ENCODE peak calls at places on chromosomes 11 and 22, in seven cellular contexts. One of them, this sample, is unnamed.

GRCh38 chr11:124394408-124394807 is 4.4 kb downstream of the OR8B3 start:
- DNase-seq in epithelial cell of esophagus: peak; percentile 30
- DNase-seq in skeletal muscle cell: peak; percentile 14
- DNase-seq in upper lobe of right lung: no peak
- DNase-seq in H1: no peak
- DNase-seq in brain microvascular endothelial cell: peak; percentile 58
- DNase-seq in tibial nerve: no peak
- DNase-seq in this sample: no peak

GRCh38 chr11:135033545-135033944 is 621.5 kb upstream of the B3GAT1 start:
- DNase-seq in epithelial cell of esophagus: no peak
- DNase-seq in skeletal muscle cell: no peak
- DNase-seq in upper lobe of right lung: no peak
- DNase-seq in H1: peak; percentile 54
- DNase-seq in brain microvascular endothelial cell: peak; percentile 20
- DNase-seq in tibial nerve: no peak
- DNase-seq in this sample: no peak

GRCh38 chr11:8907116-8907515 is 3.9 kb upstream of the AKIP1 start:
- DNase-seq in epithelial cell of esophagus: no peak
- DNase-seq in skeletal muscle cell: no peak
- DNase-seq in upper lobe of right lung: no peak
- DNase-seq in H1: no peak
- DNase-seq in brain microvascular endothelial cell: no peak
- DNase-seq in tibial nerve: no peak
- DNase-seq in this sample: no peak

GRCh38 chr11:59135648-59136461 is 6.8 kb upstream of the FAM111A start:
- DNase-seq in epithelial cell of esophagus: peak; percentile 77
- DNase-seq in skeletal muscle cell: peak; percentile 24
- DNase-seq in upper lobe of right lung: peak; percentile 90
- DNase-seq in H1: peak; percentile 59
- DNase-seq in brain microvascular endothelial cell: peak; percentile 71
- DNase-seq in tibial nerve: peak; percentile 86
- DNase-seq in this sample: peak; percentile 87

GRCh38 chr11:12287374-12288211 is 89.8 kb upstream of the PARVA start:
- DNase-seq in epithelial cell of esophagus: peak; percentile 93
- DNase-seq in skeletal muscle cell: peak; percentile 96
- DNase-seq in upper lobe of right lung: no peak
- DNase-seq in H1: peak; percentile 57
- DNase-seq in brain microvascular endothelial cell: peak; percentile 98
- DNase-seq in tibial nerve: peak; percentile 60
- DNase-seq in this sample: peak; percentile 23

GRCh38 chr22:37731804-37732471 is 35.1 kb downstream of the TRIOBP start:
- DNase-seq in epithelial cell of esophagus: no peak
- DNase-seq in skeletal muscle cell: no peak
- DNase-seq in upper lobe of right lung: no peak
- DNase-seq in H1: no peak
- DNase-seq in brain microvascular endothelial cell: no peak
- DNase-seq in tibial nerve: no peak
- DNase-seq in this sample: peak; percentile 80

GRCh38 chr11:26572770-26573402 is 823 bp upstream of the MUC15 start:
- DNase-seq in epithelial cell of esophagus: peak; percentile 38
- DNase-seq in skeletal muscle cell: no peak
- DNase-seq in upper lobe of right lung: no peak
- DNase-seq in H1: no peak
- DNase-seq in brain microvascular endothelial cell: no peak
- DNase-seq in tibial nerve: no peak
- DNase-seq in this sample: no peak

GRCh38 chr11:126135182-126136176 is 72.8 kb upstream of the CDON start:
- DNase-seq in epithelial cell of esophagus: no peak
- DNase-seq in skeletal muscle cell: no peak
- DNase-seq in upper lobe of right lung: no peak
- DNase-seq in H1: no peak
- DNase-seq in brain microvascular endothelial cell: no peak
- DNase-seq in tibial nerve: no peak
- DNase-seq in this sample: no peak

GRCh38 chr11:115317428-115318185 is 186.6 kb downstream of the CADM1 start:
- DNase-seq in epithelial cell of esophagus: no peak
- DNase-seq in skeletal muscle cell: no peak
- DNase-seq in upper lobe of right lung: no peak
- DNase-seq in H1: no peak
- DNase-seq in brain microvascular endothelial cell: no peak
- DNase-seq in tibial nerve: no peak
- DNase-seq in this sample: no peak

GRCh38 chr11:43278302-43278956 is 33.4 kb upstream of the API5 start:
- DNase-seq in epithelial cell of esophagus: peak; percentile 39
- DNase-seq in skeletal muscle cell: no peak
- DNase-seq in upper lobe of right lung: no peak
- DNase-seq in H1: no peak
- DNase-seq in brain microvascular endothelial cell: peak; percentile 9
- DNase-seq in tibial nerve: no peak
- DNase-seq in this sample: no peak

GRCh38 chr11:1934326-1935155 is 12.6 kb upstream of the MRPL23 start:
- DNase-seq in epithelial cell of esophagus: no peak
- DNase-seq in skeletal muscle cell: no peak
- DNase-seq in upper lobe of right lung: no peak
- DNase-seq in H1: no peak
- DNase-seq in brain microvascular endothelial cell: no peak
- DNase-seq in tibial nerve: no peak
- DNase-seq in this sample: no peak

GRCh38 chr22:29469755-29470154 is 10.3 kb upstream of the NEFH start:
- DNase-seq in epithelial cell of esophagus: peak; percentile 26
- DNase-seq in skeletal muscle cell: no peak
- DNase-seq in upper lobe of right lung: no peak
- DNase-seq in H1: no peak
- DNase-seq in brain microvascular endothelial cell: no peak
- DNase-seq in tibial nerve: no peak
- DNase-seq in this sample: no peak

GRCh38 chr11:111796696-111797095 is 30.5 kb upstream of the PPP2R1B start:
- DNase-seq in epithelial cell of esophagus: no peak
- DNase-seq in skeletal muscle cell: no peak
- DNase-seq in upper lobe of right lung: no peak
- DNase-seq in H1: no peak
- DNase-seq in brain microvascular endothelial cell: no peak
- DNase-seq in tibial nerve: no peak
- DNase-seq in this sample: peak; percentile 28

GRCh38 chr11:46222485-46223251 is 54.8 kb upstream of the CREB3L1 start:
- DNase-seq in epithelial cell of esophagus: no peak
- DNase-seq in skeletal muscle cell: no peak
- DNase-seq in upper lobe of right lung: no peak
- DNase-seq in H1: no peak
- DNase-seq in brain microvascular endothelial cell: no peak
- DNase-seq in tibial nerve: no peak
- DNase-seq in this sample: peak; percentile 59

GRCh38 chr22:39456262-39457046 is at the start of gene MGAT3:
- DNase-seq in epithelial cell of esophagus: no peak
- DNase-seq in skeletal muscle cell: no peak
- DNase-seq in upper lobe of right lung: no peak
- DNase-seq in H1: no peak
- DNase-seq in brain microvascular endothelial cell: no peak
- DNase-seq in tibial nerve: no peak
- DNase-seq in this sample: no peak

GRCh38 chr11:69425895-69426544 is 55.4 kb upstream of the LINC01488 start:
- DNase-seq in epithelial cell of esophagus: no peak
- DNase-seq in skeletal muscle cell: no peak
- DNase-seq in upper lobe of right lung: peak; percentile 30
- DNase-seq in H1: no peak
- DNase-seq in brain microvascular endothelial cell: no peak
- DNase-seq in tibial nerve: no peak
- DNase-seq in this sample: no peak

GRCh38 chr22:39940757-39941305 is 19.4 kb upstream of the TMA7B start:
- DNase-seq in epithelial cell of esophagus: peak; percentile 14
- DNase-seq in skeletal muscle cell: no peak
- DNase-seq in upper lobe of right lung: no peak
- DNase-seq in H1: no peak
- DNase-seq in brain microvascular endothelial cell: no peak
- DNase-seq in tibial nerve: no peak
- DNase-seq in this sample: no peak

GRCh38 chr11:118169300-118170140 is 6.9 kb downstream of the SCN2B start:
- DNase-seq in epithelial cell of esophagus: no peak
- DNase-seq in skeletal muscle cell: no peak
- DNase-seq in upper lobe of right lung: no peak
- DNase-seq in H1: no peak
- DNase-seq in brain microvascular endothelial cell: no peak
- DNase-seq in tibial nerve: no peak
- DNase-seq in this sample: no peak

GRCh38 chr22:44180706-44181032 is at the start of gene PARVG:
- DNase-seq in epithelial cell of esophagus: peak; percentile 36
- DNase-seq in skeletal muscle cell: no peak
- DNase-seq in upper lobe of right lung: no peak
- DNase-seq in H1: no peak
- DNase-seq in brain microvascular endothelial cell: no peak
- DNase-seq in tibial nerve: no peak
- DNase-seq in this sample: no peak

GRCh38 chr11:18466402-18466801 is 10.7 kb downstream of the LDHAL6A start:
- DNase-seq in epithelial cell of esophagus: no peak
- DNase-seq in skeletal muscle cell: no peak
- DNase-seq in upper lobe of right lung: no peak
- DNase-seq in H1: no peak
- DNase-seq in brain microvascular endothelial cell: no peak
- DNase-seq in tibial nerve: no peak
- DNase-seq in this sample: no peak

GRCh38 chr22:44455151-44455962 is 42.7 kb downstream of the RTL6 start:
- DNase-seq in epithelial cell of esophagus: peak; percentile 53
- DNase-seq in skeletal muscle cell: no peak
- DNase-seq in upper lobe of right lung: no peak
- DNase-seq in H1: no peak
- DNase-seq in brain microvascular endothelial cell: no peak
- DNase-seq in tibial nerve: no peak
- DNase-seq in this sample: peak; percentile 16

GRCh38 chr22:31246687-31247086 is 34.6 kb downstream of the LIMK2 start:
- DNase-seq in epithelial cell of esophagus: no peak
- DNase-seq in skeletal muscle cell: no peak
- DNase-seq in upper lobe of right lung: no peak
- DNase-seq in H1: no peak
- DNase-seq in brain microvascular endothelial cell: no peak
- DNase-seq in tibial nerve: no peak
- DNase-seq in this sample: no peak

GRCh38 chr11:126518130-126518995 is 162.9 kb downstream of the ST3GAL4 start:
- DNase-seq in epithelial cell of esophagus: no peak
- DNase-seq in skeletal muscle cell: no peak
- DNase-seq in upper lobe of right lung: peak; percentile 46
- DNase-seq in H1: no peak
- DNase-seq in brain microvascular endothelial cell: no peak
- DNase-seq in tibial nerve: no peak
- DNase-seq in this sample: no peak

GRCh38 chr11:95698939-95699562 is 90.5 kb downstream of the FAM76B start:
- DNase-seq in epithelial cell of esophagus: peak; percentile 89
- DNase-seq in skeletal muscle cell: no peak
- DNase-seq in upper lobe of right lung: no peak
- DNase-seq in H1: no peak
- DNase-seq in brain microvascular endothelial cell: no peak
- DNase-seq in tibial nerve: no peak
- DNase-seq in this sample: no peak

GRCh38 chr22:35124674-35125219 is 58.8 kb downstream of the ISX start:
- DNase-seq in epithelial cell of esophagus: no peak
- DNase-seq in skeletal muscle cell: no peak
- DNase-seq in upper lobe of right lung: no peak
- DNase-seq in H1: no peak
- DNase-seq in brain microvascular endothelial cell: no peak
- DNase-seq in tibial nerve: no peak
- DNase-seq in this sample: no peak

GRCh38 chr11:105821781-105822180 is 200.3 kb downstream of the MSANTD4 start:
- DNase-seq in epithelial cell of esophagus: no peak
- DNase-seq in skeletal muscle cell: no peak
- DNase-seq in upper lobe of right lung: no peak
- DNase-seq in H1: no peak
- DNase-seq in brain microvascular endothelial cell: no peak
- DNase-seq in tibial nerve: no peak
- DNase-seq in this sample: no peak

DNA sequence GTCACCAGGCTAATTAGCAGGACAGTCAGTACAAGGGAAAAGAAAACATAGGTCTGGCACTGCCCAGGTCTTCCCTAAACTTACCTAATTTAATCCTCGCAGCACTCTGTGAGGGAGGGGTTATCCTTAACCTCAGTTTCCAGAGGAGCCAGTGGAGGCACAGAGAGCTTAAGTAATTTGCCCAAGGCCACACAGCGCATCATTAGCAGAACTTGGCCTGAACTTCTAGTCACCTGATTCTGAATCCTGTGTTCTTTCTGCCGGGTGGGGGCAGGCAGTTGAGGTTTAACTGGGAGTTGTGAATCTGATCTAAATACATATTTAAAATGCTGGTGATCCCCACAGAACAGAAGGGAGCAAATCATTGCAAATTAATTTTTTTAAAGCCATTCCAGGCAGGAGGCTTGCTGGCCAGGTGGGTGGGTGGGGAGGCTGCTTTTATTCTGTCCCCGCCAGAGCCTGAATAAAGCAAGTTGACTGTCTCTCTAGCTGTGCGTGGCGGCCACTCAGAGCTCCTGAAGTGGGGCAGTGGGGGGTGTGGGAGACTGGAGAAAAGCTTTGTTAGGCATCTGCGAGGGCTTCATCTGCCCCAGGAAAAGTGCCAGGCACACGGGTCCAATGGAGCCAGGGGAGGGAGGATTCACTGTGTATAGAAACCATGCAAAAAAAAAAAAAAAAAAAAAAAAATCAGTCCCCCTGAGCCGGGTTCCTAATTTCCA is 66.1 kb downstream of the NFAM1 start:
- DNase-seq in epithelial cell of esophagus: no peak
- DNase-seq in skeletal muscle cell: no peak
- DNase-seq in upper lobe of right lung: no peak
- DNase-seq in H1: no peak
- DNase-seq in brain microvascular endothelial cell: no peak
- DNase-seq in tibial nerve: peak; percentile 32
- DNase-seq in this sample: no peak
- H3K4me3 ChIP-seq in epithelial cell of esophagus: no peak overlapping the region
- H3K4me3 ChIP-seq in skeletal muscle cell: no peak overlapping the region
- H3K4me3 ChIP-seq in upper lobe of right lung: no peak overlapping the region
- H3K4me3 ChIP-seq in H1: peak overlapping the region; percentile 42
- H3K4me3 ChIP-seq in brain microvascular endothelial cell: no peak overlapping the region
- H3K4me3 ChIP-seq in tibial nerve: no peak overlapping the region
- H3K4me3 ChIP-seq in this sample: no peak overlapping the region

GRCh38 chr22:46263208-46263575 is at the start of gene PKDREJ:
- DNase-seq in epithelial cell of esophagus: no peak
- DNase-seq in skeletal muscle cell: no peak
- DNase-seq in upper lobe of right lung: no peak
- DNase-seq in H1: no peak
- DNase-seq in brain microvascular endothelial cell: no peak
- DNase-seq in tibial nerve: no peak
- DNase-seq in this sample: no peak
- H3K4me3 ChIP-seq in epithelial cell of esophagus: no peak within 1 kb of the TSS
- H3K4me3 ChIP-seq in skeletal muscle cell: no peak within 1 kb of the TSS
- H3K4me3 ChIP-seq in upper lobe of right lung: no peak within 1 kb of the TSS
- H3K4me3 ChIP-seq in H1: peak within 1 kb of the TSS; percentile 19
- H3K4me3 ChIP-seq in brain microvascular endothelial cell: no peak within 1 kb of the TSS
- H3K4me3 ChIP-seq in tibial nerve: no peak within 1 kb of the TSS
- H3K4me3 ChIP-seq in this sample: no peak within 1 kb of the TSS

GRCh38 chr11:10568486-10568941 is at the start of gene LYVE1:
- DNase-seq in epithelial cell of esophagus: no peak
- DNase-seq in skeletal muscle cell: peak; percentile 56
- DNase-seq in upper lobe of right lung: no peak
- DNase-seq in H1: no peak
- DNase-seq in brain microvascular endothelial cell: peak; percentile 84
- DNase-seq in tibial nerve: peak; percentile 49
- DNase-seq in this sample: no peak
- H3K4me3 ChIP-seq in epithelial cell of esophagus: no peak within 1 kb of the TSS
- H3K4me3 ChIP-seq in skeletal muscle cell: no peak within 1 kb of the TSS
- H3K4me3 ChIP-seq in upper lobe of right lung: peak within 1 kb of the TSS; percentile 40
- H3K4me3 ChIP-seq in H1: no peak within 1 kb of the TSS
- H3K4me3 ChIP-seq in brain microvascular endothelial cell: no peak within 1 kb of the TSS
- H3K4me3 ChIP-seq in tibial nerve: no peak within 1 kb of the TSS
- H3K4me3 ChIP-seq in this sample: no peak within 1 kb of the TSS

GRCh38 chr22:32343929-32344328 is 13.7 kb upstream of the RFPL3 start:
- DNase-seq in epithelial cell of esophagus: no peak
- DNase-seq in skeletal muscle cell: no peak
- DNase-seq in upper lobe of right lung: no peak
- DNase-seq in H1: no peak
- DNase-seq in brain microvascular endothelial cell: no peak
- DNase-seq in tibial nerve: no peak
- DNase-seq in this sample: no peak
- H3K4me3 ChIP-seq in epithelial cell of esophagus: no peak overlapping the region
- H3K4me3 ChIP-seq in skeletal muscle cell: no peak overlapping the region
- H3K4me3 ChIP-seq in upper lobe of right lung: no peak overlapping the region
- H3K4me3 ChIP-seq in H1: no peak overlapping the region
- H3K4me3 ChIP-seq in brain microvascular endothelial cell: no peak overlapping the region
- H3K4me3 ChIP-seq in tibial nerve: no peak overlapping the region
- H3K4me3 ChIP-seq in this sample: no peak overlapping the region

This sample was measured in colonic mucosa.